ENCODE peak calls at places on chromosomes 12 and 14, in ten cellular contexts. N, V, L, U, X, Y, E, W, Z and M are unnamed samples.

GRCh38 chr14:104992501-104992900 is 6.9 kb downstream of the CLBA1 start:
- DNase-seq in E (no peak), W (no peak), Y (no peak), U (no peak), L (no peak), Z (no peak), X (no peak), V (no peak), N (no peak), M (no peak)

GRCh38 chr12:104506691-104507401 is 50.1 kb downstream of the CHST11 start:
- DNase-seq in N (no peak), W (no peak), U (no peak), E (peak), Z (no peak), X (no peak), Y (no peak), L (no peak), V (no peak), M (no peak)

GRCh38 chr12:25686351-25686750 is 133.3 kb upstream of the LMNTD1 start:
- DNase-seq in W (no peak), L (no peak), U (no peak), E (no peak), X (no peak), Y (no peak), V (no peak), Z (no peak), N (no peak), M (no peak)

GRCh38 chr12:31737345-31737744 is 8.5 kb upstream of the AMN1 start:
- DNase-seq in Z (no peak), X (no peak), E (no peak), W (no peak), N (no peak), U (no peak), Y (no peak), V (no peak), L (no peak), M (no peak)

GRCh38 chr12:109967383-109968031 is 28.7 kb downstream of the GIT2 start:
- DNase-seq in E (peak), N (no peak), X (no peak), V (no peak), W (no peak), U (no peak), Z (no peak), L (no peak), Y (no peak), M (no peak)

GRCh38 chr12:95790912-95791849 is 617 bp upstream of the NTN4 start:
- DNase-seq in L (no peak), U (peak), X (no peak), W (peak), V (no peak), E (peak), Z (peak), Y (no peak), N (no peak), M (no peak)

GRCh38 chr14:23300687-23301223 is 1.9 kb downstream of the PPP1R3E start:
- DNase-seq in L (no peak), E (peak), N (no peak), W (peak), Z (peak), V (peak), X (peak), U (no peak), Y (no peak), M (no peak)

GRCh38 chr12:33012226-33012625 is 115.6 kb upstream of the PKP2 start:
- DNase-seq in V (no peak), Y (no peak), X (no peak), U (no peak), E (peak), N (no peak), W (no peak), Z (no peak), L (no peak), M (no peak)

GRCh38 chr12:127401005-127401404 is 866.0 kb upstream of the TMEM132C start:
- DNase-seq in X (no peak), N (no peak), V (no peak), E (no peak), W (no peak), U (no peak), Y (no peak), Z (no peak), L (no peak), M (no peak)

GRCh38 chr14:77980475-77981321 is 180.8 kb downstream of the ADCK1 start:
- DNase-seq in Y (no peak), U (peak), W (no peak), V (peak), N (no peak), X (no peak), E (peak), Z (no peak), L (no peak), M (no peak)

GRCh38 chr12:30888241-30888640 is 38.3 kb upstream of the TSPAN11 start:
- DNase-seq in U (no peak), V (no peak), X (no peak), N (no peak), L (no peak), Y (no peak), E (no peak), W (no peak), Z (no peak), M (no peak)